ENCODE peak calls at places on chromosome 16, in four cellular contexts. T is neuronal stem cell, Z is dorsolateral prefrontal cortex, I is esophagus muscularis mucosa. N is an unnamed sample.

GRCh38 chr16:73015612-73016487 is 32.1 kb downstream of the ZFHX3 start:
- DNase-seq in T (no peak), I (no peak), Z (no peak), N (no peak)

GRCh38 chr16:87295259-87295658 is 21.9 kb downstream of the C16orf95 start:
- DNase-seq in T (no peak), Z (no peak), I (no peak), N (no peak)

GRCh38 chr16:21628772-21629171 is 23.6 kb downstream of the IGSF6 start:
- DNase-seq in I (no peak), Z (no peak), T (no peak), N (no peak)

GRCh38 chr16:3835089-3835602 is 45.4 kb downstream of the CREBBP start:
- DNase-seq in Z (no peak), T (no peak), I (no peak), N (no peak)

GRCh38 chr16:55678061-55678935 is 22.5 kb downstream of the SLC6A2 start:
- DNase-seq in Z (peak; percentile 74), T (no peak), I (no peak), N (peak; percentile 48)

GRCh38 chr16:88387941-88388627 is 5.3 kb downstream of the ZNF469 start:
- DNase-seq in T (no peak), I (no peak), Z (peak; percentile 57), N (peak; percentile 70)

GRCh38 chr16:54171855-54172537 is 114.6 kb downstream of the IRX3 start:
- DNase-seq in T (no peak), I (no peak), Z (no peak), N (no peak)

GRCh38 chr16:82192665-82193064 is 22.6 kb upstream of the MPHOSPH6 start:
- DNase-seq in Z (no peak), I (no peak), T (no peak), N (no peak)

GRCh38 chr16:12507366-12507765 is 296.3 kb downstream of the CPPED1 start:
- DNase-seq in T (no peak), Z (no peak), I (no peak), N (no peak)

GRCh38 chr16:8950580-8951077 is 13.1 kb downstream of the USP7 start:
- DNase-seq in I (no peak), Z (no peak), T (no peak), N (no peak)

GRCh38 chr16:76574651-76575050 is 297.4 kb downstream of the CNTNAP4 start:
- DNase-seq in Z (no peak), I (no peak), T (no peak), N (no peak)

GRCh38 chr16:4290236-4290830 is 17.5 kb upstream of the TFAP4 start:
- DNase-seq in Z (no peak), I (no peak), T (no peak), N (no peak)

GRCh38 chr16:53018834-53019416 is 33.8 kb downstream of the CHD9NB start:
- DNase-seq in Z (no peak), I (no peak), T (no peak), N (no peak)

GRCh38 chr16:9183682-9184353 is 92.4 kb downstream of the HAPSTR1 start:
- DNase-seq in Z (no peak), T (no peak), I (no peak), N (no peak)

GRCh38 chr16:27768651-27769270 is 218.8 kb downstream of the KATNIP start:
- DNase-seq in I (no peak), T (no peak), Z (no peak), N (no peak)

GRCh38 chr16:59878479-59878878 is 1144.4 kb upstream of the GOT2 start:
- DNase-seq in T (no peak), I (no peak), Z (no peak), N (no peak)

GRCh38 chr16:50021509-50021908 is 3.5 kb upstream of the CNEP1R1 start:
- DNase-seq in Z (no peak), T (peak; percentile 24), I (no peak), N (no peak)

DNA sequence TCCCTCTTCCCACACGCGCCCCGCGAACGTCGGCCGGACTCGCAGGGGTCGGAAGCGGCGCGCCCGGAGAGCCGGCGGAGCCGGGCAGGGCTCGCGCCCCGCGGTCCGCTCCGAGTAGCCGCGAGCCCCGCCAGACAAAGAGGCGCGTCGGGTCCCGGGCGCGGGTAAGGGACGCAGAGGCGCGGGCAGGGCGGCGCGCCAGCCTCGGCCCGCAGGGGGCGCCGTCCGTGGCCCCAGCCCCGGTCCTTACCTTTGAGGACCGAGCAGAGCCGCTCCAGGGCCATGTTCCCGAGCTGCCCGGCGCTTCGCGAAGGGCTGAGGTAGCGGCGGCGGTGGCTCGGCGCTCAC is 442 bp downstream of the NETO2 start:
- DNase-seq in I (no peak), T (peak; percentile 78), Z (no peak), N (peak; percentile 41)
- H3K27ac ChIP-seq in I (peak overlapping the region; percentile 35), T (no peak overlapping the region), Z (peak overlapping the region; percentile 45), N (no peak overlapping the region)

DNA sequence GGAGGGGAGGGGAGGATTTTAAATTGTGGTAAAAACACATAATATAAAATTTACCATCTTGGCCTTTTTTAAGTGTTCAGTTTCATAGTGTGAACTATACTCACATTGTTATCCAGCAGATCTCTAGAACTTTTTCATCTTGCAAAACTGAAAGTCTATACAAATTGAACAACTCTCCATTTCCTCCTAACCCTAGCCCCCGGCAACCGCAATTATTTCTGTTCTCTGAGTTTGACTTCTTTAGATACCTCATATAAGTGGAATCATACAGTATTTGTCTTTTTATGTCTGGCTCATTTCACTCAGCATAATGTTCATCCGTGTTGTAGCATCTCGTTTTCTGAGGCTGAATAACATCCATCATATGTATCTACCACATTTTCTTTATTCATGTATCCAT is 30.0 kb upstream of the MRTFB start:
- DNase-seq in Z (no peak), T (no peak), I (no peak), N (no peak)
- H3K27ac ChIP-seq in Z (no peak overlapping the region), T (no peak overlapping the region), I (no peak overlapping the region), N (no peak overlapping the region)

GRCh38 chr16:67460168-67460567 is 20.8 kb downstream of the ATP6V0D1 start:
- DNase-seq in I (no peak), T (no peak), Z (no peak), N (no peak)
- H3K27ac ChIP-seq in I (peak overlapping the region; percentile 68), T (no peak overlapping the region), Z (no peak overlapping the region), N (no peak overlapping the region)

DNA sequence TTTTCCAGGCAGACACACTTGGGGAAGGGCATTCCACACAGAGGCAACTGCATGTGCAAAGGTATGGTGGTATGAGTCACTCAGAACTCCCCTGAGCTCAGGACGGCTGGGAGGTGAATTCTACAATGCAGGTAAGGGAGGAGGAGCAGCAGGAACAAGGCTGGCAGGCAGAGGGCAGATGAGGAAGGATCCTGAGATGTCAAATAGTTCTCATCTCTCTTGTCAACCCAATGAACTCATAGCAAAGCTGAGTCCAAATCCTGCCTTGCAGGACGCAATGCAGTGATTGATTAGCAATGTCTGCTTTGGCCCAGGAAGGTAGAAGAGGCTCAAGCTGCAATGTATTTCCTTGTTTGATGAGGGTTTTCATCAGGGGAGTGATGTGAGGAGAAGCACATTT is 243.5 kb downstream of the XYLT1 start:
- DNase-seq in Z (no peak), T (no peak), I (no peak), N (no peak)
- H3K27ac ChIP-seq in Z (no peak overlapping the region), T (no peak overlapping the region), I (no peak overlapping the region), N (no peak overlapping the region)

DNA sequence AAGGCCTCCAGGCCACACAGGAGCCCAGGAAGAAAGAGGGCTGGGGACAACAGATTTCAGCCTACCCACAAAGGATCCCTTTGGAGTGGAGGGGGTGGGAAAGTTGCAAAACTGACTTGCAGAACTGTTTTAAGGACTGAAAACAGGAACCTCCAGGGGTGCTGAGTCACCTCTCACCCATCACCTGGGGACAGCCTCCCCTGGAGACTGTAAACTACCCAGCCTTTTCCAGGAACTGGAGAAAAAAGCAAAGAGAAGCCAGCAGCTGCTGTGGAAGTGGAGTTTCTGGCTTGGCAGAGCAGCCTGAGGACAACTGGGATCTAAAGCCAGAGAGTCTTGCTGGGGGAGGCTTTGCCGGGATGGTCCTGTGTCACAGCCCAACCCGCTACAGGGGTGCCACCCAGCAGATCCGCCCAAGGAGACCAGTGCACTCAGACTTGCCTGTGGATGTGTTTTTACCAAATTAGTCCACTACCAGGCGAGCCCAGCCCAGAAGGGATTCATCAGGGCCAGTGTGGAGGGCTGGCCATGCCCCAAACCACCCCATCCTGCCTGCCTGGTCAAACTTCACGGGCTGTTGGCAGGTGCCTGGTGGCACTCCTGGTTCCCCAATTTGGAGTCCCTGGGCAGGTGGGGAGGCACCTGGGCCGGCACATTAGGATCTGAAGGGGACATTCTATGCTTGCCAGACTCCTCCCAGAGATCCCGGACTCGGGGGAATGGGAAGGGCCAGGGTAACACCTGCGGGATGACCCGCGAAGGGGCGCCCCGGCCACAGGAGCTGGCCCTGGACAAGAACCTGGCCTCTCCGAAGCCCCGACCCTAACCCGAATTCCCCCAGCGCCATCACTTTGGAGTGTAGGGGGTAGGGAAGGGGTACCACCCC is 832 bp downstream of the MSRB1 start:
- DNase-seq in Z (no peak), I (no peak), T (no peak), N (no peak)
- H3K27ac ChIP-seq in Z (no peak overlapping the region), I (peak overlapping the region; percentile 97), T (no peak overlapping the region), N (peak overlapping the region; percentile 82)

DNA sequence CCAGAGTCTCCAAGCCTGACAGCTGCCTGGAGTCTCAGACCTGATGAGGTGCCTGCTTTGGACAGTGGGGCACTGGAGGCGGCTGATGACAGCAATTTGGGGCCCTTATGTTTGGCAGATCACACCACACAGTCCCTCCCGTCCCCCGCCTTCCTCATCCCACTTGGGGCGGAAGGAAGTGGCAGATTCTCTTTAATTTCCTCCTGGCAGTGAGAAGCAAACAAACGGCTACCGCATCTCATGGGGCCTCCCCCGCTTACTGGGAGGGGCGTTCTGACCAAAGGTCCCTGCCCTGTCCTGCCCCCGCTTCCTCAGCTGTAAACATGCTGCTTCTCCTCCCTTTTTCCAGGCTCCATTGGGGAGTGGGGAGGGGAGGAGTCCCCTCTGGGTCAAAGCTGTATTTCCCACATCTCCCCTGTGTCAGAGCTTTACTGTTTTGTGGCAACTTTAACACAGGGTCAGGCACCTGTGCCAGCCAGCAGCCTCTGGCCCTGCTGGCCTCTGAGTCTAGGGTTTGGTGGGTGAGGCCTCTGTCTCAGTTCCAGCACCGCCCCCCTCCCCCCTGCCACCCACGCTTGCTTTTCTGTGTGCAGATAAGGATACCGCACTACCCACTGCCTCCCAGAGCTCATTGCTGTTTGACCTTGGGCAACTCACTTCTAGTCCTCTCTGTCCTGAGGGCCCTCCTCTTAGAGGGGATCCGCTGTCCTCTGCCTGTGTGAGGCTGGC is 5.4 kb upstream of the NFATC3 start:
- DNase-seq in I (peak; percentile 93), Z (no peak), T (no peak), N (no peak)
- H3K27ac ChIP-seq in I (peak overlapping the region; percentile 72), Z (no peak overlapping the region), T (no peak overlapping the region), N (peak overlapping the region; percentile 39)

DNA sequence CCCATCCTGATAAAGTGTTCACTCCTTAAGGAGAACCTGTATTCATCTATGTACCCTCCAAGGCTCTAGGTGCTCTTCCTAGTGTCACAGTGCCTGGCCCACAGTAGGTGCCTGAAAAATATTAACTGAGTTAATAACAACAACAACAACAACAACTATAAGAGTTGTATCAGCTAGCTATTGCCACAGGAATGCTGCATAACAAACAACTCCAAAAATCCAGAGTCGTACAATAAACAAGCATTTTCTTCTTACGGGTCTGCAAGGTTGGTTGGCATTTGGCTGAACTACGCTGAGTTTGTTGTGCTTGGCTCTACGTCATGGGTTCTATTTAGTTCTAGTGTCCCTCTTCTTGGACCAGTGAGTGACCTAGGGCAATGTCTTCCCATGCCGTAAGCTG is 29.2 kb downstream of the TMC5 start:
- DNase-seq in I (no peak), T (no peak), Z (no peak), N (no peak)
- H3K27ac ChIP-seq in I (no peak overlapping the region), T (no peak overlapping the region), Z (no peak overlapping the region), N (no peak overlapping the region)

GRCh38 chr16:2341456-2342447 is 1.2 kb upstream of the ABCA3 start:
- DNase-seq in T (no peak), Z (no peak), I (no peak), N (no peak)
- H3K27ac ChIP-seq in T (no peak overlapping the region), Z (no peak overlapping the region), I (peak overlapping the region; percentile 47), N (no peak overlapping the region)